ENCODE peak calls at places on chromosomes 6 and 20, in seven cellular contexts. M, R, H, J, D, W and Y are unnamed samples.

GRCh38 chr6:2738373-2738979 is 12.2 kb downstream of the MYLK4 start:
- DNase-seq in M (peak; percentile 80), R (no peak), H (peak; percentile 80), J (no peak), D (peak; percentile 54), W (no peak), Y (peak; percentile 66)

GRCh38 chr20:33522256-33522820 is 32.4 kb downstream of the CBFA2T2 start:
- DNase-seq in M (no peak), R (no peak), H (no peak), J (no peak), D (no peak), W (no peak), Y (no peak)

GRCh38 chr6:20403080-20403765 is 1.5 kb downstream of the E2F3 start:
- DNase-seq in M (peak; percentile 74), R (peak; percentile 97), H (peak; percentile 93), J (peak; percentile 89), D (peak; percentile 72), W (peak; percentile 97), Y (peak; percentile 59)

GRCh38 chr6:43746613-43747101 is 23.4 kb upstream of the VEGFA start:
- DNase-seq in M (no peak), R (peak; percentile 35), H (no peak), J (peak; percentile 43), D (no peak), W (peak; percentile 81), Y (no peak)

GRCh38 chr6:135586844-135587243 is 89.3 kb upstream of the AHI1 start:
- DNase-seq in M (peak; percentile 47), R (no peak), H (peak; percentile 6), J (no peak), D (no peak), W (no peak), Y (peak; percentile 55)

GRCh38 chr20:17619351-17620093 is 49.6 kb downstream of the DSTN start:
- DNase-seq in M (no peak), R (peak; percentile 57), H (no peak), J (no peak), D (no peak), W (peak; percentile 58), Y (no peak)

GRCh38 chr6:148611213-148611612 is 135.6 kb upstream of the UST start:
- DNase-seq in M (no peak), R (no peak), H (peak; percentile 63), J (peak; percentile 71), D (peak; percentile 79), W (peak; percentile 66), Y (no peak)

GRCh38 chr20:11076434-11076833 is 402.6 kb upstream of the JAG1 start:
- DNase-seq in M (no peak), R (no peak), H (no peak), J (no peak), D (no peak), W (no peak), Y (no peak)

GRCh38 chr6:56482525-56482924 is 160.2 kb downstream of the DST start:
- DNase-seq in M (no peak), R (no peak), H (no peak), J (no peak), D (no peak), W (no peak), Y (no peak)

GRCh38 chr20:10469599-10469998 is 34.5 kb downstream of the SLX4IP start:
- DNase-seq in M (peak; percentile 87), R (no peak), H (peak; percentile 87), J (peak; percentile 27), D (peak; percentile 65), W (no peak), Y (peak; percentile 88)

GRCh38 chr20:48826883-48827771 is 672 bp downstream of the PREX1 start:
- DNase-seq in M (no peak), R (peak; percentile 70), H (peak; percentile 24), J (no peak), D (no peak), W (peak; percentile 70), Y (no peak)

GRCh38 chr6:11196511-11197174 is 35.8 kb downstream of the NEDD9 start:
- DNase-seq in M (peak; percentile 85), R (no peak), H (no peak), J (no peak), D (no peak), W (no peak), Y (peak; percentile 79)

GRCh38 chr20:48781634-48782033 is 46.2 kb downstream of the PREX1 start:
- DNase-seq in M (no peak), R (no peak), H (no peak), J (no peak), D (no peak), W (no peak), Y (no peak)

GRCh38 chr20:47318596-47319516 is 37.6 kb downstream of the ZMYND8 start:
- DNase-seq in M (peak; percentile 69), R (peak; percentile 93), H (peak; percentile 67), J (peak; percentile 83), D (peak; percentile 78), W (peak; percentile 80), Y (peak; percentile 55)

GRCh38 chr6:166056637-166057036 is 111.0 kb downstream of the TBXT start:
- DNase-seq in M (peak; percentile 70), R (no peak), H (no peak), J (peak; percentile 52), D (no peak), W (peak; percentile 89), Y (peak; percentile 53)

GRCh38 chr20:47821481-47822100 is 36.3 kb upstream of the SULF2 start:
- DNase-seq in M (no peak), R (no peak), H (peak; percentile 96), J (no peak), D (no peak), W (no peak), Y (no peak)

GRCh38 chr20:11338506-11339306 is 579.0 kb upstream of the BTBD3 start:
- DNase-seq in M (peak; percentile 74), R (no peak), H (no peak), J (no peak), D (no peak), W (no peak), Y (peak; percentile 66)

GRCh38 chr20:10585308-10585707 is 88.5 kb downstream of the JAG1 start:
- DNase-seq in M (no peak), R (no peak), H (no peak), J (no peak), D (no peak), W (no peak), Y (no peak)

GRCh38 chr6:3764516-3765333 is 13.2 kb upstream of the PXDC1 start:
- DNase-seq in M (no peak), R (no peak), H (no peak), J (no peak), D (no peak), W (no peak), Y (no peak)

GRCh38 chr6:17473554-17473953 is 80.2 kb downstream of the CAP2 start:
- DNase-seq in M (no peak), R (no peak), H (no peak), J (no peak), D (no peak), W (no peak), Y (no peak)

GRCh38 chr20:19012671-19013070 is 199.1 kb downstream of the SCP2D1 start:
- DNase-seq in M (no peak), R (no peak), H (no peak), J (no peak), D (no peak), W (no peak), Y (no peak)

GRCh38 chr20:61930776-61931475 is 134.8 kb downstream of the TAF4 start:
- DNase-seq in M (no peak), R (peak; percentile 52), H (no peak), J (no peak), D (no peak), W (no peak), Y (no peak)

GRCh38 chr20:35490736-35491181 is 35.4 kb downstream of the CEP250 start:
- DNase-seq in M (no peak), R (no peak), H (no peak), J (no peak), D (no peak), W (no peak), Y (no peak)

GRCh38 chr6:97876711-97877110 is 593.7 kb upstream of the MMS22L start:
- DNase-seq in M (no peak), R (no peak), H (no peak), J (no peak), D (no peak), W (no peak), Y (no peak)

GRCh38 chr6:31776563-31776960 is 566 bp downstream of the VWA7 start:
- DNase-seq in M (no peak), R (no peak), H (peak; percentile 20), J (no peak), D (no peak), W (no peak), Y (no peak)
- H3K4me3 ChIP-seq in M (no peak overlapping the region), R (peak overlapping the region; percentile 3), H (peak overlapping the region; percentile 43), J (peak overlapping the region; percentile 55), D (no peak overlapping the region), W (no peak overlapping the region), Y (no peak overlapping the region)

DNA sequence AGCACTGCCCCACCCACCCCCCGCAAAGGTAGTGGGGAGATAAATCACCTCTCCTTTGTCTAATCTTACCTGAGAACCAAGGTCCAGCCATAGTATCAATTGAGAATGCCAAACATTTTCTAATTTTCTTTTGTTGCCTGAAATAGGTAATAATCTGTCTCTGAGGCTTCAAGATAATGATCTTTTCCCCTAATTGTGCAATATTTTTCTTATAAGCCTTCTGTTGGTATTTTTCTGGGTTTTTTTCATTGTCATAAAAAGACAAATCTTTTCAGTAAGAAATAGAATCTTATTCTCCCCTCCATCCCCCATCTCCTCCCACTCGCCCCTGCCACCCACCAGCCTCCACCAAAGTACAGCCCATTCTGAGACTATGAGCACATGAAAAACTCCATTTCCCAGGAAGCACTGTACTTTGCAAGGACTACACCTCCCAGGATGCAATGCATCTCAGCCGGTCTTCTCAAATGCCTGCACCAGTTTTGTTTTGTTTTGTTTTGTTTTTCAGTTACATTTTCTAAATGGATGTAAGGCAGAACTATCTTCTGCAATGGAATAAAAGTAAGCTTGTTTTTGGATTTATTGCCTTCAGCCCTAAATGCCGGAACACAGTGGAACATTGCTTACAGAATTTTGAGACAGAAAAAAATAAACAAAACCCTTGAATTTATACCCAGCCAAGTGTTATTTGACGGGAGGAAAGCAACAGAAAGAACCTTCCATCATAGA is 268.0 kb downstream of the TFAP2A start:
- DNase-seq in M (peak; percentile 8), R (no peak), H (peak; percentile 49), J (no peak), D (no peak), W (no peak), Y (peak; percentile 45)
- H3K4me3 ChIP-seq in M (peak overlapping the region; percentile 41), R (peak overlapping the region; percentile 22), H (peak overlapping the region; percentile 55), J (peak overlapping the region; percentile 57), D (peak overlapping the region; percentile 45), W (peak overlapping the region; percentile 55), Y (peak overlapping the region; percentile 45)

GRCh38 chr20:43669332-43669731 is 2.4 kb downstream of the MYBL2 start:
- DNase-seq in M (peak; percentile 62), R (no peak), H (peak; percentile 94), J (no peak), D (no peak), W (no peak), Y (peak; percentile 7)
- H3K4me3 ChIP-seq in M (no peak overlapping the region), R (no peak overlapping the region), H (peak overlapping the region; percentile 1), J (no peak overlapping the region), D (no peak overlapping the region), W (no peak overlapping the region), Y (no peak overlapping the region)

GRCh38 chr20:20821496-20822260 is 109.2 kb upstream of the RALGAPA2 start:
- DNase-seq in M (no peak), R (no peak), H (no peak), J (no peak), D (no peak), W (no peak), Y (no peak)
- H3K4me3 ChIP-seq in M (no peak overlapping the region), R (no peak overlapping the region), H (no peak overlapping the region), J (no peak overlapping the region), D (no peak overlapping the region), W (no peak overlapping the region), Y (no peak overlapping the region)

GRCh38 chr6:33419580-33420492 is at the start of gene SYNGAP1:
- DNase-seq in M (peak; percentile 64), R (no peak), H (no peak), J (peak; percentile 60), D (peak; percentile 65), W (peak; percentile 91), Y (peak; percentile 35)
- H3K4me3 ChIP-seq in M (peak within 1 kb of the TSS; percentile 65), R (peak within 1 kb of the TSS; percentile 74), H (no peak within 1 kb of the TSS), J (peak within 1 kb of the TSS; percentile 73), D (peak within 1 kb of the TSS; percentile 51), W (peak within 1 kb of the TSS; percentile 59), Y (peak within 1 kb of the TSS; percentile 41)